ENCODE peak calls at places on chromosomes 1 and 21, in five cellular contexts. One of them, this sample, is unnamed.
A peak's percentile ranks its signal among the peaks of the same experiment; 100 is the strongest.

GRCh38 chr1:15985611-15986272 is 9.8 kb upstream of the ZBTB17 start:
- ATAC-seq in HepG2: no peak
- ATAC-seq in upper lobe of left lung: no peak
- ATAC-seq in K562: no peak
- ATAC-seq in GM12878: no peak
- ATAC-seq in this sample: no peak

GRCh38 chr1:31792116-31792515 is 23.7 kb downstream of the SPOCD1 start:
- ATAC-seq in HepG2: no peak
- ATAC-seq in upper lobe of left lung: no peak
- ATAC-seq in K562: no peak
- ATAC-seq in GM12878: no peak
- ATAC-seq in this sample: no peak

GRCh38 chr1:84708031-84708430 is 17.8 kb upstream of the SSX2IP start:
- ATAC-seq in HepG2: no peak
- ATAC-seq in upper lobe of left lung: peak; percentile 35
- ATAC-seq in K562: no peak
- ATAC-seq in GM12878: no peak
- ATAC-seq in this sample: no peak

GRCh38 chr1:171432473-171432872 is 52.9 kb upstream of the PRRC2C start:
- ATAC-seq in HepG2: no peak
- ATAC-seq in upper lobe of left lung: no peak
- ATAC-seq in K562: no peak
- ATAC-seq in GM12878: no peak
- ATAC-seq in this sample: no peak

GRCh38 chr1:164801791-164802572 is 243.0 kb downstream of the PBX1 start:
- ATAC-seq in HepG2: no peak
- ATAC-seq in upper lobe of left lung: no peak
- ATAC-seq in K562: no peak
- ATAC-seq in GM12878: no peak
- ATAC-seq in this sample: peak; percentile 22

GRCh38 chr1:210085359-210085758 is 147.2 kb upstream of the SERTAD4 start:
- ATAC-seq in HepG2: no peak
- ATAC-seq in upper lobe of left lung: no peak
- ATAC-seq in K562: no peak
- ATAC-seq in GM12878: no peak
- ATAC-seq in this sample: no peak

GRCh38 chr21:34345892-34346291 is 17.9 kb upstream of the KCNE2 start:
- ATAC-seq in HepG2: no peak
- ATAC-seq in upper lobe of left lung: no peak
- ATAC-seq in K562: no peak
- ATAC-seq in GM12878: no peak
- ATAC-seq in this sample: peak; percentile 76

GRCh38 chr1:101098907-101099306 is 73.3 kb upstream of the DPH5 start:
- ATAC-seq in HepG2: no peak
- ATAC-seq in upper lobe of left lung: no peak
- ATAC-seq in K562: peak; percentile 65
- ATAC-seq in GM12878: no peak
- ATAC-seq in this sample: no peak

GRCh38 chr1:3274972-3275371 is 179.5 kb upstream of the ARHGEF16 start:
- ATAC-seq in HepG2: no peak
- ATAC-seq in upper lobe of left lung: no peak
- ATAC-seq in K562: no peak
- ATAC-seq in GM12878: no peak
- ATAC-seq in this sample: no peak

GRCh38 chr1:219220945-219221344 is 47.3 kb downstream of the LYPLAL1 start:
- ATAC-seq in HepG2: peak; percentile 71
- ATAC-seq in upper lobe of left lung: no peak
- ATAC-seq in K562: peak; percentile 75
- ATAC-seq in GM12878: peak; percentile 95
- ATAC-seq in this sample: no peak

GRCh38 chr1:116268211-116268610 is 104.8 kb upstream of the ATP1A1 start:
- ATAC-seq in HepG2: no peak
- ATAC-seq in upper lobe of left lung: no peak
- ATAC-seq in K562: no peak
- ATAC-seq in GM12878: peak; percentile 52
- ATAC-seq in this sample: no peak

GRCh38 chr1:167081594-167081993 is 8.6 kb downstream of the GPA33 start:
- ATAC-seq in HepG2: no peak
- ATAC-seq in upper lobe of left lung: no peak
- ATAC-seq in K562: no peak
- ATAC-seq in GM12878: no peak
- ATAC-seq in this sample: no peak

GRCh38 chr21:25980710-25981109 is 189.9 kb downstream of the APP start:
- ATAC-seq in HepG2: no peak
- ATAC-seq in upper lobe of left lung: no peak
- ATAC-seq in K562: no peak
- ATAC-seq in GM12878: no peak
- ATAC-seq in this sample: no peak

GRCh38 chr1:42279055-42279454 is 56.0 kb downstream of the FOXJ3 start:
- ATAC-seq in HepG2: no peak
- ATAC-seq in upper lobe of left lung: no peak
- ATAC-seq in K562: no peak
- ATAC-seq in GM12878: no peak
- ATAC-seq in this sample: no peak

GRCh38 chr1:104235141-104235540 is 485.4 kb downstream of the AMY1C start:
- ATAC-seq in HepG2: no peak
- ATAC-seq in upper lobe of left lung: no peak
- ATAC-seq in K562: no peak
- ATAC-seq in GM12878: no peak
- ATAC-seq in this sample: no peak

GRCh38 chr1:67211589-67212563 is 45.6 kb downstream of the IL23R start:
- ATAC-seq in HepG2: peak; percentile 70
- ATAC-seq in upper lobe of left lung: no peak
- ATAC-seq in K562: peak; percentile 61
- ATAC-seq in GM12878: peak; percentile 49
- ATAC-seq in this sample: no peak

GRCh38 chr1:93324486-93325464 is 20.9 kb upstream of the DR1 start:
- ATAC-seq in HepG2: no peak
- ATAC-seq in upper lobe of left lung: no peak
- ATAC-seq in K562: no peak
- ATAC-seq in GM12878: no peak
- ATAC-seq in this sample: no peak

GRCh38 chr1:90925928-90926869 is 95.6 kb downstream of the ZNF644 start:
- ATAC-seq in HepG2: peak; percentile 35
- ATAC-seq in upper lobe of left lung: peak; percentile 22
- ATAC-seq in K562: peak; percentile 88
- ATAC-seq in GM12878: peak; percentile 52
- ATAC-seq in this sample: no peak

GRCh38 chr21:21715286-21715969 is 717.2 kb downstream of the NCAM2 start:
- ATAC-seq in HepG2: no peak
- ATAC-seq in upper lobe of left lung: no peak
- ATAC-seq in K562: no peak
- ATAC-seq in GM12878: no peak
- ATAC-seq in this sample: no peak

GRCh38 chr1:94667716-94668282 is 126.2 kb upstream of the F3 start:
- ATAC-seq in HepG2: no peak
- ATAC-seq in upper lobe of left lung: no peak
- ATAC-seq in K562: no peak
- ATAC-seq in GM12878: no peak
- ATAC-seq in this sample: no peak

DNA sequence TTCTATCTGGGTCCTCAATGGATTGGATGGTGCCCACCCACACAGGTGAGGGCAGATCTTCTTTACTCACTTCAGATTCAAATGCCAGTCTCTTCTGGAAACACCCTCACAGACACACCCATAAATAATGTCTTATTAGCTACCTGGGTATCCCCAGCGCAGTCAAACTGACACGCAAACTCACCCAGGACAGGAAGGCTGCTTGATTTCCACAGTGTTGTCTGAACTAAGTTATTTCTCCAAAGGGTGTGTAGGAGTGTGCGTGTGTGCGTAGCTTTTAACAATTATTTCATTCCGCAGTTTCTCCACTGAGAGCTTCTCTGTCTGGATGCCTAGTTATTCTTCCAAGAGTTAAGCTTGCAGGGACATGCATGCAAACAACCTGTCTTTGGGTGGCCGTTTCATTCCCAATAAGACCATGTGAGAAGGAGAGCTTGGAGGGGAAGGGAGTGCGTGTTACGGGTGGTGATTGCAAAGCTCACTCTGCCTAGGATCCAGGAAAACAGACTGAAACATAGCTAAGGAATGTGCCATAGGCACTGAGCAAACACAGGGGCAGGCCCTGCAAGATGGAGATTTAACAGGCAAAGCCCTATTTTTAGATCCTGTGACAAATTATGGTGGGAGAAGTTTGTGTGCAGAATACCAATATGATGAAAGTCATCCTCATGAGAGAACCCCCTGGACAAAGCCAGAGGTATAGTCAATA is 269.7 kb downstream of the DYRK1A start:
- ATAC-seq in HepG2: no peak
- ATAC-seq in upper lobe of left lung: no peak
- ATAC-seq in K562: no peak
- ATAC-seq in GM12878: no peak
- ATAC-seq in this sample: peak; percentile 68
- TF ChIP-seq EP300 in HepG2: no peak
- TF ChIP-seq EP300 in upper lobe of left lung: no peak
- TF ChIP-seq EP300 in K562: no peak
- TF ChIP-seq EP300 in GM12878: no peak
- TF ChIP-seq EP300 in this sample: no peak

DNA sequence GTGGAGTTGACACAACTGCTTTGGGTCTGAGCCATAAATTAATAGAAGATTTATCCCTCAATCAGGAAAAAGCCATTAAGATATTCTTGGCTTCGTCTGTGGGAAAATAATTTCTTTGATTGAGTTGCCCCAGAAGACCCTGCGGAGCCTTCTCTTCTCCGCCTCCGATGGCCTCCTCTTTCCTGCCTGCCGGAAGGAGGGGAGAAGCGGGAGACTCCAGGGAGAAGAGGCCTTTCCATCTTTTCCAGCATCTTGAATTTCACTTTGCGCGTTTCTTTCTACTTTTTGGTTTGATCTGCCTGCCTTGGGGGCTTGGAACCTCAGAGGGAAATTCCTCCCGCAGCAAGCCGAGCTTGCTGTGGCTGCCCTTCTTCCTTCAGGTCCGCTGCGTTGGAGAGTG is 16.8 kb downstream of the HLX start:
- ATAC-seq in HepG2: no peak
- ATAC-seq in upper lobe of left lung: no peak
- ATAC-seq in K562: no peak
- ATAC-seq in GM12878: no peak
- ATAC-seq in this sample: no peak
- H3K27me3 ChIP-seq in HepG2: peaks cover 50% of the 10 kb centered on the region
- H3K27me3 ChIP-seq in upper lobe of left lung: no peaks in the 10 kb centered on the region
- H3K27me3 ChIP-seq in K562: peaks cover 54% of the 10 kb centered on the region
- H3K27me3 ChIP-seq in GM12878: peaks cover 14% of the 10 kb centered on the region
- H3K27me3 ChIP-seq in this sample: peaks cover 54% of the 10 kb centered on the region

DNA sequence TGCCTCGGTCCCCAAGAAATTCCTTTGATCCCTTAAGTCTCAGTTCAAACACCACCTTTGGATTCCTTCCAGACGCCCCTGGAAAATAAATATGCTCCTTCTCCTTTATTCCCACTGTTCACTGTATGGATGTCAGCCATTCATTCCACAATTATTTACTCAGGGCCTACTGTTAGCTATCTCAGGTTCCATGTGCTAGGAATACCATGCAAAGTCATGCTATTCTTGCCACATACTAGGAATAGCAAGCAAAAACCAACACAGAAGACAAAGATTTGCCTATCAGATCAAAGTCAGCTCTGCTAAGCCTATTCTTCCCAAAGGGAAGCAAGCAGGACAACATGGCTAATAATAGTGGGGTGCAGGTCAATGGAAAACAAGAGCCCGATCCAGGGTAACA is 29.8 kb downstream of the TTC13 start:
- ATAC-seq in HepG2: peak; percentile 88
- ATAC-seq in upper lobe of left lung: no peak
- ATAC-seq in K562: no peak
- ATAC-seq in GM12878: no peak
- ATAC-seq in this sample: no peak
- H3K4me1 ChIP-seq in HepG2: peaks cover 12% of the 10 kb centered on the region
- H3K4me1 ChIP-seq in upper lobe of left lung: no peaks in the 10 kb centered on the region
- H3K4me1 ChIP-seq in K562: no peaks in the 10 kb centered on the region
- H3K4me1 ChIP-seq in GM12878: no peaks in the 10 kb centered on the region
- H3K4me1 ChIP-seq in this sample: no peaks in the 10 kb centered on the region

GRCh38 chr1:12450090-12450764 is 167.8 kb downstream of the DHRS3 start:
- ATAC-seq in HepG2: no peak
- ATAC-seq in upper lobe of left lung: peak; percentile 64
- ATAC-seq in K562: no peak
- ATAC-seq in GM12878: no peak
- ATAC-seq in this sample: no peak

GRCh38 chr1:12448746-12449177 is 169.2 kb downstream of the DHRS3 start:
- ATAC-seq in HepG2: no peak
- ATAC-seq in upper lobe of left lung: peak; percentile 42
- ATAC-seq in K562: peak; percentile 94
- ATAC-seq in GM12878: peak; percentile 46
- ATAC-seq in this sample: peak; percentile 61

GRCh38 chr1:12446593-12446992 is 171.4 kb downstream of the DHRS3 start:
- ATAC-seq in HepG2: no peak
- ATAC-seq in upper lobe of left lung: no peak
- ATAC-seq in K562: no peak
- ATAC-seq in GM12878: no peak
- ATAC-seq in this sample: no peak

GRCh38 chr1:12447301-12447700 is 170.7 kb downstream of the DHRS3 start:
- ATAC-seq in HepG2: no peak
- ATAC-seq in upper lobe of left lung: no peak
- ATAC-seq in K562: no peak
- ATAC-seq in GM12878: no peak
- ATAC-seq in this sample: no peak

GRCh38 chr1:12447849-12448312 is 170.1 kb downstream of the DHRS3 start:
- ATAC-seq in HepG2: no peak
- ATAC-seq in upper lobe of left lung: no peak
- ATAC-seq in K562: no peak
- ATAC-seq in GM12878: no peak
- ATAC-seq in this sample: peak; percentile 32
- TF ChIP-seq EP300 in HepG2: no peak
- TF ChIP-seq EP300 in upper lobe of left lung: no peak
- TF ChIP-seq EP300 in K562: no peak
- TF ChIP-seq EP300 in GM12878: no peak
- TF ChIP-seq EP300 in this sample: no peak

GRCh38 chr21:33112151-33112550 is 42.2 kb downstream of the OLIG1 start:
- ATAC-seq in HepG2: no peak
- ATAC-seq in upper lobe of left lung: no peak
- ATAC-seq in K562: no peak
- ATAC-seq in GM12878: no peak
- ATAC-seq in this sample: no peak

GRCh38 chr21:33112670-33113596 is 43.0 kb downstream of the OLIG1 start:
- ATAC-seq in HepG2: no peak
- ATAC-seq in upper lobe of left lung: no peak
- ATAC-seq in K562: no peak
- ATAC-seq in GM12878: no peak
- ATAC-seq in this sample: no peak

GRCh38 chr21:33115586-33116541 is 45.9 kb downstream of the OLIG1 start:
- ATAC-seq in HepG2: no peak
- ATAC-seq in upper lobe of left lung: no peak
- ATAC-seq in K562: no peak
- ATAC-seq in GM12878: no peak
- ATAC-seq in this sample: no peak

GRCh38 chr21:33116669-33117267 is 46.8 kb downstream of the OLIG1 start:
- ATAC-seq in HepG2: no peak
- ATAC-seq in upper lobe of left lung: no peak
- ATAC-seq in K562: no peak
- ATAC-seq in GM12878: no peak
- ATAC-seq in this sample: no peak

GRCh38 chr21:33114276-33114675 is 44.3 kb downstream of the OLIG1 start:
- ATAC-seq in HepG2: no peak
- ATAC-seq in upper lobe of left lung: no peak
- ATAC-seq in K562: no peak
- ATAC-seq in GM12878: no peak
- ATAC-seq in this sample: no peak
- H3K27me3 ChIP-seq in HepG2: peaks cover 71% of the 10 kb centered on the region
- H3K27me3 ChIP-seq in upper lobe of left lung: no peaks in the 10 kb centered on the region
- H3K27me3 ChIP-seq in K562: peaks cover 82% of the 10 kb centered on the region
- H3K27me3 ChIP-seq in GM12878: peaks cover 16% of the 10 kb centered on the region
- H3K27me3 ChIP-seq in this sample: peaks cover 94% of the 10 kb centered on the region